ENCODE peak calls at places on chromosomes 3 and 15, in four cellular contexts. Z, N, G and A are unnamed samples.

GRCh38 chr3:142977399-142977728 is 13.9 kb upstream of the PAQR9 start:
- DNase-seq in Z (peak; percentile 77), N (no peak), G (no peak), A (no peak)

GRCh38 chr15:70488002-70488605 is 275.3 kb downstream of the UACA start:
- DNase-seq in Z (peak; percentile 88), N (peak; percentile 84), G (peak; percentile 71), A (peak; percentile 81)

GRCh38 chr15:25486051-25486450 is 47.2 kb upstream of the UBE3A start:
- DNase-seq in Z (no peak), N (no peak), G (no peak), A (no peak)

GRCh38 chr15:70528270-70528706 is 235.1 kb downstream of the UACA start:
- DNase-seq in Z (no peak), N (peak; percentile 1), G (peak; percentile 67), A (peak; percentile 59)

GRCh38 chr15:92226020-92226612 is 167.6 kb upstream of the ST8SIA2 start:
- DNase-seq in Z (no peak), N (no peak), G (peak; percentile 15), A (peak; percentile 9)

GRCh38 chr3:38004415-38005075 is 14.0 kb downstream of the VILL start:
- DNase-seq in Z (peak; percentile 55), N (peak; percentile 74), G (peak; percentile 63), A (peak; percentile 35)

GRCh38 chr15:57273366-57273765 is 102.9 kb upstream of the CGNL1 start:
- DNase-seq in Z (no peak), N (no peak), G (no peak), A (no peak)

GRCh38 chr15:40104865-40105516 is 3.7 kb downstream of the BMF start:
- DNase-seq in Z (peak; percentile 69), N (peak; percentile 92), G (peak; percentile 84), A (peak; percentile 77)

GRCh38 chr3:172525116-172525613 is 1.9 kb upstream of the TNFSF10 start:
- DNase-seq in Z (no peak), N (no peak), G (no peak), A (no peak)

GRCh38 chr3:171687998-171688397 is 122.3 kb downstream of the PLD1 start:
- DNase-seq in Z (no peak), N (no peak), G (no peak), A (no peak)

GRCh38 chr15:40832903-40833302 is 4.4 kb upstream of the PPP1R14D start:
- DNase-seq in Z (no peak), N (no peak), G (no peak), A (no peak)

GRCh38 chr15:87154771-87155170 is 1075.1 kb downstream of the AGBL1 start:
- DNase-seq in Z (no peak), N (no peak), G (no peak), A (no peak)

GRCh38 chr3:194690501-194691372 is 5.1 kb downstream of the FAM43A start:
- DNase-seq in Z (no peak), N (no peak), G (no peak), A (no peak)

GRCh38 chr3:122874116-122874515 is 79.2 kb downstream of the SLC49A4 start:
- DNase-seq in Z (no peak), N (no peak), G (no peak), A (no peak)

GRCh38 chr15:67303490-67304363 is 49.1 kb downstream of the IQCH start:
- DNase-seq in Z (peak; percentile 30), N (no peak), G (peak; percentile 21), A (peak; percentile 8)

GRCh38 chr15:25497934-25498333 is 59.1 kb upstream of the UBE3A start:
- DNase-seq in Z (no peak), N (no peak), G (no peak), A (no peak)

GRCh38 chr15:81398910-81399551 is 25.0 kb upstream of the TMC3 start:
- DNase-seq in Z (no peak), N (no peak), G (no peak), A (no peak)

GRCh38 chr3:190912736-190913135 is 50.2 kb upstream of the GMNC start:
- DNase-seq in Z (no peak), N (no peak), G (no peak), A (no peak)

GRCh38 chr3:44050051-44050570 is 191.6 kb upstream of the TOPAZ1 start:
- DNase-seq in Z (no peak), N (no peak), G (no peak), A (no peak)

GRCh38 chr3:39108309-39108708 is 829 bp downstream of the TTC21A start:
- DNase-seq in Z (no peak), N (no peak), G (peak; percentile 78), A (peak; percentile 72)

GRCh38 chr15:63186065-63186464 is 3.3 kb upstream of the RAB8B start:
- DNase-seq in Z (peak; percentile 52), N (no peak), G (no peak), A (no peak)

GRCh38 chr3:132854856-132855535 is 132.8 kb upstream of the NPHP3 start:
- DNase-seq in Z (no peak), N (no peak), G (no peak), A (no peak)

GRCh38 chr15:100781961-100782525 is 97.6 kb upstream of the ALDH1A3 start:
- DNase-seq in Z (no peak), N (no peak), G (no peak), A (no peak)

GRCh38 chr3:183160616-183161015 is 1.9 kb downstream of the LAMP3 start:
- DNase-seq in Z (no peak), N (no peak), G (no peak), A (no peak)

GRCh38 chr3:72163809-72164634 is 379.1 kb upstream of the PROK2 start:
- DNase-seq in Z (no peak), N (no peak), G (peak; percentile 75), A (peak; percentile 89)

GRCh38 chr15:68424754-68425390 is 7.1 kb downstream of the ITGA11 start:
- DNase-seq in Z (no peak), N (no peak), G (no peak), A (no peak)

GRCh38 chr15:66084704-66085103 is 168.8 kb downstream of the MEGF11 start:
- DNase-seq in Z (no peak), N (no peak), G (no peak), A (no peak)

GRCh38 chr3:11381563-11381962 is 109.4 kb downstream of the ATG7 start:
- DNase-seq in Z (no peak), N (no peak), G (no peak), A (no peak)

GRCh38 chr15:88378259-88378658 is 88.9 kb downstream of the MRPL46 start:
- DNase-seq in Z (no peak), N (no peak), G (no peak), A (no peak)

GRCh38 chr3:157373783-157374182 is 62.9 kb upstream of the PTX3 start:
- DNase-seq in Z (no peak), N (no peak), G (no peak), A (no peak)

GRCh38 chr3:115671761-115672455 is 48.6 kb downstream of the GAP43 start:
- DNase-seq in Z (no peak), N (no peak), G (no peak), A (no peak)

GRCh38 chr3:46027736-46028397 is 584 bp upstream of the XCR1 start:
- DNase-seq in Z (no peak), N (no peak), G (no peak), A (no peak)

GRCh38 chr15:83284563-83285283 is at the start of gene BNC1:
- DNase-seq in Z (no peak), N (peak; percentile 61), G (peak; percentile 29), A (no peak)